ENCODE peak calls at places on chromosome 14, in four cellular contexts. D, U, F and S are unnamed samples.

GRCh38 chr14:104355101-104355691 is 216.8 kb downstream of the KIF26A start:
- DNase-seq in D (no peak), U (no peak), F (no peak), S (no peak)

GRCh38 chr14:39593339-39593738 is 161.1 kb upstream of the FBXO33 start:
- DNase-seq in U (no peak), D (no peak), F (no peak), S (no peak)

GRCh38 chr14:67485501-67486095 is 2.9 kb downstream of the TMEM229B start:
- DNase-seq in D (peak), F (peak), U (no peak), S (no peak)

GRCh38 chr14:104887623-104888488 is 22.8 kb downstream of the CEP170B start:
- DNase-seq in F (no peak), D (no peak), U (no peak), S (no peak)

GRCh38 chr14:74579447-74580274 is 32.4 kb downstream of the LTBP2 start:
- DNase-seq in F (no peak), D (peak), U (no peak), S (peak)

GRCh38 chr14:91519239-91520036 is 9.3 kb upstream of the PPP4R3A start:
- DNase-seq in U (no peak), D (no peak), F (no peak), S (no peak)

GRCh38 chr14:94555991-94556390 is 5.3 kb upstream of the SERPINA4 start:
- DNase-seq in F (no peak), U (no peak), D (no peak), S (no peak)

GRCh38 chr14:88242426-88242825 is 80.6 kb downstream of the KCNK10 start:
- DNase-seq in U (no peak), F (no peak), D (no peak), S (no peak)

GRCh38 chr14:105330491-105330895 is 15.9 kb downstream of the PACS2 start:
- DNase-seq in D (peak), F (no peak), U (no peak), S (peak)

GRCh38 chr14:66247662-66248061 is 238.5 kb upstream of the CCDC196 start:
- DNase-seq in U (no peak), F (no peak), D (peak), S (no peak)

GRCh38 chr14:70904376-70904775 is 2.9 kb upstream of the PCNX1 start:
- DNase-seq in D (no peak), F (no peak), U (no peak), S (no peak)

GRCh38 chr14:77314043-77314442 is 6.6 kb downstream of the POMT2 start:
- DNase-seq in U (no peak), F (no peak), D (peak), S (peak)

GRCh38 chr14:73776194-73776537 is 62.0 kb upstream of the PNMA1 start:
- DNase-seq in U (no peak), F (no peak), D (peak), S (no peak)

GRCh38 chr14:75002392-75003249 is at the start of gene EIF2B2:
- DNase-seq in U (peak), D (peak), F (peak), S (peak)

GRCh38 chr14:22276913-22277816 is 311.9 kb downstream of the DAD1 start:
- DNase-seq in U (peak), F (peak), D (peak), S (peak)

GRCh38 chr14:97777622-97778021 is 980.4 kb downstream of the VRK1 start:
- DNase-seq in D (no peak), F (no peak), U (no peak), S (no peak)

GRCh38 chr14:87805315-87805723 is 187.7 kb downstream of the GALC start:
- DNase-seq in U (peak), D (peak), F (peak), S (no peak)

GRCh38 chr14:66177935-66178334 is 308.2 kb upstream of the CCDC196 start:
- DNase-seq in F (no peak), U (no peak), D (no peak), S (no peak)

GRCh38 chr14:90300649-90301048 is 31.1 kb downstream of the NRDE2 start:
- DNase-seq in F (no peak), U (no peak), D (peak), S (peak)

GRCh38 chr14:105102361-105102760 is 37.1 kb upstream of the GPR132 start:
- DNase-seq in U (no peak), D (no peak), F (no peak), S (no peak)

GRCh38 chr14:33455998-33456397 is 494.9 kb downstream of the EGLN3 start:
- DNase-seq in U (no peak), D (peak), F (no peak), S (no peak)

GRCh38 chr14:29926701-29927595 is 699 bp downstream of the PRKD1 start:
- DNase-seq in U (no peak), D (peak), F (peak), S (peak)

GRCh38 chr14:54610051-54610977 is 43.4 kb downstream of the SAMD4A start:
- DNase-seq in U (no peak), F (no peak), D (peak), S (peak)

GRCh38 chr14:79576434-79576833 is 634.9 kb downstream of the DIO2 start:
- DNase-seq in U (no peak), F (no peak), D (peak), S (peak)

GRCh38 chr14:76998777-76999366 is 29.6 kb downstream of the IRF2BPL start:
- DNase-seq in D (no peak), F (no peak), U (no peak), S (no peak)

GRCh38 chr14:99118046-99118721 is 153.8 kb downstream of the BCL11B start:
- DNase-seq in F (no peak), D (no peak), U (no peak), S (no peak)